ENCODE peak calls at places on chromosomes 1 and 21, in nine cellular contexts. M, L, O, N, U, E, I, B and F are unnamed samples.

GRCh38 chr1:180235077-180235501 is 5.0 kb downstream of the LHX4 start:
- DNase-seq in M (no peak), L (no peak), O (no peak), N (no peak), U (no peak), E (no peak), I (no peak), B (no peak), F (no peak)

GRCh38 chr1:153684892-153685291 is 6.4 kb downstream of the NPR1 start:
- DNase-seq in M (no peak), L (no peak), O (no peak), N (no peak), U (no peak), E (no peak), I (no peak), B (no peak), F (no peak)

GRCh38 chr1:231171623-231172197 is 9.9 kb downstream of the TRIM67 start:
- DNase-seq in M (no peak), L (peak), O (no peak), N (peak), U (no peak), E (no peak), I (no peak), B (no peak), F (no peak)

GRCh38 chr1:210816136-210816535 is 317.8 kb downstream of the KCNH1 start:
- DNase-seq in M (no peak), L (no peak), O (no peak), N (no peak), U (no peak), E (peak), I (no peak), B (no peak), F (no peak)

GRCh38 chr1:161119379-161120061 is 1.6 kb downstream of the NIT1 start:
- DNase-seq in M (peak), L (peak), O (no peak), N (peak), U (no peak), E (no peak), I (peak), B (peak), F (peak)

GRCh38 chr1:240094043-240094722 is 2.5 kb downstream of the FMN2 start:
- DNase-seq in M (no peak), L (no peak), O (no peak), N (no peak), U (no peak), E (no peak), I (no peak), B (peak), F (no peak)

GRCh38 chr1:192592981-192593683 is 17.6 kb downstream of the RGS1 start:
- DNase-seq in M (no peak), L (no peak), O (no peak), N (peak), U (no peak), E (no peak), I (no peak), B (peak), F (peak)

GRCh38 chr1:72283204-72284083 is 1.1 kb upstream of the NEGR1 start:
- DNase-seq in M (peak), L (peak), O (peak), N (peak), U (peak), E (peak), I (no peak), B (peak), F (peak)

GRCh38 chr1:39387452-39387851 is 104.0 kb upstream of the BMP8A start:
- DNase-seq in M (peak), L (peak), O (no peak), N (peak), U (no peak), E (no peak), I (no peak), B (peak), F (peak)

GRCh38 chr1:238484121-238484520 is 593.4 kb upstream of the ZP4 start:
- DNase-seq in M (no peak), L (peak), O (no peak), N (peak), U (no peak), E (no peak), I (no peak), B (peak), F (no peak)

GRCh38 chr1:222546548-222547259 is 1.2 kb downstream of the HHIPL2 start:
- DNase-seq in M (peak), L (peak), O (peak), N (peak), U (no peak), E (no peak), I (no peak), B (peak), F (peak)

GRCh38 chr21:38921511-38922215 is 115.9 kb downstream of the ETS2 start:
- DNase-seq in M (peak), L (no peak), O (no peak), N (peak), U (no peak), E (no peak), I (no peak), B (no peak), F (no peak)

GRCh38 chr1:184533049-184533448 is 146.2 kb downstream of the C1orf21 start:
- DNase-seq in M (no peak), L (no peak), O (no peak), N (no peak), U (no peak), E (no peak), I (no peak), B (no peak), F (no peak)

GRCh38 chr1:10253149-10253548 is 42.8 kb downstream of the KIF1B start:
- DNase-seq in M (no peak), L (no peak), O (no peak), N (no peak), U (no peak), E (no peak), I (no peak), B (no peak), F (no peak)

GRCh38 chr1:13896932-13897331 is 196.9 kb downstream of the PRDM2 start:
- DNase-seq in M (no peak), L (no peak), O (no peak), N (no peak), U (no peak), E (no peak), I (no peak), B (no peak), F (no peak)

GRCh38 chr1:202654079-202654478 is 56.2 kb downstream of the SYT2 start:
- DNase-seq in M (no peak), L (no peak), O (no peak), N (no peak), U (no peak), E (no peak), I (no peak), B (no peak), F (no peak)

GRCh38 chr21:19343711-19344110 is 940.1 kb upstream of the TMPRSS15 start:
- DNase-seq in M (no peak), L (no peak), O (no peak), N (no peak), U (no peak), E (no peak), I (no peak), B (no peak), F (no peak)

GRCh38 chr1:166605137-166605536 is 234.1 kb upstream of the POGK start:
- DNase-seq in M (no peak), L (no peak), O (no peak), N (no peak), U (no peak), E (no peak), I (no peak), B (no peak), F (no peak)

GRCh38 chr21:40054403-40054802 is 187.2 kb downstream of the PCP4 start:
- DNase-seq in M (no peak), L (no peak), O (peak), N (no peak), U (peak), E (peak), I (no peak), B (no peak), F (no peak)

GRCh38 chr1:228923973-228924766 is 188.9 kb downstream of the RHOU start:
- DNase-seq in M (no peak), L (peak), O (no peak), N (no peak), U (no peak), E (no peak), I (no peak), B (no peak), F (no peak)

GRCh38 chr1:19113362-19114092 is 96.5 kb downstream of the UBR4 start:
- DNase-seq in M (peak), L (peak), O (no peak), N (peak), U (no peak), E (no peak), I (peak), B (peak), F (peak)

GRCh38 chr1:10628685-10629084 is 153.9 kb downstream of the PEX14 start:
- DNase-seq in M (no peak), L (peak), O (no peak), N (peak), U (no peak), E (no peak), I (no peak), B (no peak), F (no peak)

GRCh38 chr1:183822081-183822611 is 17.2 kb downstream of the RGL1 start:
- DNase-seq in M (no peak), L (no peak), O (no peak), N (peak), U (no peak), E (no peak), I (no peak), B (peak), F (peak)

GRCh38 chr1:55257958-55258357 is 42.8 kb upstream of the USP24 start:
- DNase-seq in M (no peak), L (peak), O (no peak), N (no peak), U (no peak), E (no peak), I (peak), B (no peak), F (no peak)

GRCh38 chr1:115829023-115829674 is 11.8 kb downstream of the NHLH2 start:
- DNase-seq in M (peak), L (peak), O (no peak), N (peak), U (no peak), E (no peak), I (no peak), B (peak), F (peak)